ENCODE peak calls at places on chromosomes 3 and 15, in eight cellular contexts. U is tibial nerve; I is heart left ventricle; T is SJSA1; C is CD4-positive, alpha-beta memory T cell; H is H9; V is aorta; O is HepG2. K is an unnamed sample.

GRCh38 chr15:44536298-44536961 is 517 bp upstream of the EIF3J start:
- DNase-seq in C (no peak), U (peak), O (peak), V (peak), I (peak), T (peak), H (peak), K (no peak)

GRCh38 chr3:13371100-13372075 is 48.7 kb downstream of the NUP210 start:
- DNase-seq in U (no peak), H (no peak), T (no peak), C (no peak), O (no peak), V (no peak), I (no peak), K (no peak)

GRCh38 chr3:99895706-99896441 is 78.2 kb downstream of the CMSS1 start:
- DNase-seq in T (peak), I (no peak), V (no peak), C (no peak), U (no peak), O (peak), H (no peak), K (no peak)

GRCh38 chr15:34818531-34818930 is 23.2 kb upstream of the ACTC1 start:
- DNase-seq in O (no peak), H (no peak), I (no peak), T (no peak), C (no peak), U (no peak), V (no peak), K (no peak)

GRCh38 chr15:66862878-66863335 is 160.9 kb downstream of the SMAD6 start:
- DNase-seq in U (peak), O (peak), C (peak), H (peak), T (peak), V (peak), I (peak), K (peak)

GRCh38 chr15:91852741-91853500 is 587 bp upstream of the SLCO3A1 start:
- DNase-seq in U (peak), I (peak), C (peak), V (peak), O (peak), T (peak), H (peak), K (peak)

GRCh38 chr3:10848261-10848660 is 32.2 kb downstream of the SLC6A11 start:
- DNase-seq in C (no peak), O (no peak), H (no peak), U (no peak), T (no peak), V (no peak), I (no peak), K (no peak)

GRCh38 chr3:171862993-171863521 is 19.9 kb downstream of the TMEM212 start:
- DNase-seq in H (no peak), U (no peak), T (peak), C (no peak), O (peak), I (no peak), V (no peak), K (no peak)

GRCh38 chr15:29788433-29789034 is 33.7 kb downstream of the TJP1 start:
- DNase-seq in H (no peak), T (no peak), O (no peak), U (no peak), I (no peak), C (no peak), V (no peak), K (no peak)

GRCh38 chr15:33839540-33839939 is 128.8 kb upstream of the CHRM5 start:
- DNase-seq in C (no peak), O (no peak), U (no peak), T (no peak), V (no peak), H (no peak), I (no peak), K (no peak)

GRCh38 chr3:88912294-88913014 is 195.0 kb upstream of the EPHA3 start:
- DNase-seq in O (no peak), U (no peak), I (no peak), C (no peak), V (no peak), H (peak), T (no peak), K (no peak)

GRCh38 chr15:50229336-50229735 is 36.2 kb downstream of the HDC start:
- DNase-seq in V (no peak), U (no peak), T (no peak), H (no peak), C (no peak), O (no peak), I (no peak), K (no peak)

GRCh38 chr3:11820540-11821041 is 26.1 kb downstream of the TAMM41 start:
- DNase-seq in V (no peak), H (peak), I (no peak), C (no peak), O (no peak), T (no peak), U (no peak), K (no peak)

GRCh38 chr3:54988302-54989022 is 60.6 kb upstream of the LRTM1 start:
- DNase-seq in T (no peak), V (peak), U (peak), C (no peak), I (peak), H (no peak), O (no peak), K (no peak)

GRCh38 chr3:53843195-53844177 is 2.7 kb downstream of the CHDH start:
- DNase-seq in C (no peak), V (no peak), H (no peak), O (no peak), T (no peak), I (no peak), U (no peak), K (no peak)

GRCh38 chr15:45162771-45163507 is 24.8 kb downstream of the SHF start:
- DNase-seq in C (peak), H (peak), U (peak), O (peak), V (peak), T (peak), I (peak), K (peak)

GRCh38 chr3:188327433-188327832 is 173.5 kb downstream of the LPP start:
- DNase-seq in C (no peak), H (no peak), U (no peak), T (no peak), O (no peak), V (no peak), I (no peak), K (no peak)

GRCh38 chr3:45591547-45591912 is 3.0 kb upstream of the LIMD1 start:
- DNase-seq in I (no peak), V (no peak), C (no peak), T (no peak), O (no peak), H (no peak), U (no peak), K (no peak)

GRCh38 chr15:88023956-88024355 is 232.6 kb downstream of the NTRK3 start:
- DNase-seq in H (no peak), T (no peak), U (no peak), O (no peak), C (no peak), V (no peak), I (no peak), K (no peak)

GRCh38 chr15:68229386-68230156 is at the start of gene CLN6:
- DNase-seq in O (peak), U (peak), C (peak), I (peak), H (peak), V (peak), T (peak), K (peak)

GRCh38 chr15:101724675-101725005 is 367 bp upstream of the TARS3 start:
- DNase-seq in V (no peak), C (no peak), H (no peak), T (no peak), U (no peak), O (no peak), I (no peak), K (no peak)

GRCh38 chr15:69403611-69404010 is 10.5 kb upstream of the KIF23 start:
- DNase-seq in C (no peak), T (no peak), O (no peak), V (no peak), U (no peak), H (no peak), I (no peak), K (no peak)

GRCh38 chr3:132536442-132537153 is 60.5 kb upstream of the ACKR4 start:
- DNase-seq in V (no peak), U (no peak), H (no peak), C (no peak), I (no peak), O (peak), T (no peak), K (no peak)

GRCh38 chr15:69463182-69463756 is 10.7 kb downstream of the RPLP1 start:
- DNase-seq in T (no peak), O (no peak), H (no peak), I (no peak), V (no peak), C (no peak), U (no peak), K (no peak)

GRCh38 chr15:64989331-64990167 is at the start of gene SPG21:
- DNase-seq in T (peak), V (peak), H (peak), U (peak), O (peak), I (peak), C (peak), K (peak)

GRCh38 chr15:50353999-50354837 is 780 bp downstream of the GABPB1 start:
- DNase-seq in I (peak), T (peak), H (peak), O (peak), V (peak), U (peak), C (peak), K (peak)

GRCh38 chr3:42192334-42193200 is 73.4 kb downstream of the CCK start:
- DNase-seq in I (no peak), U (no peak), O (no peak), T (no peak), V (no peak), H (no peak), C (no peak), K (no peak)

GRCh38 chr3:161171639-161172552 is 49.2 kb upstream of the NMD3 start:
- DNase-seq in C (no peak), V (no peak), O (no peak), T (no peak), H (no peak), I (no peak), U (no peak), K (no peak)

GRCh38 chr3:52721002-52721741 is 15.3 kb downstream of the SPCS1 start:
- DNase-seq in T (no peak), O (no peak), U (no peak), V (no peak), H (no peak), C (peak), I (no peak), K (peak)

GRCh38 chr3:169218314-169218983 is 445.1 kb downstream of the MECOM start:
- DNase-seq in C (no peak), V (peak), O (peak), T (no peak), I (peak), H (peak), U (peak), K (no peak)

GRCh38 chr15:58425185-58425584 is 6.6 kb upstream of the LIPC start:
- DNase-seq in I (no peak), O (no peak), T (no peak), V (no peak), H (no peak), U (no peak), C (no peak), K (no peak)

GRCh38 chr15:51681303-51681963 is at the start of gene SCG3:
- DNase-seq in C (peak), H (peak), O (peak), T (peak), V (peak), I (peak), U (peak), K (peak)

GRCh38 chr3:74309716-74310115 is 304.7 kb downstream of the CNTN3 start:
- DNase-seq in H (no peak), I (no peak), C (no peak), V (no peak), U (no peak), T (no peak), O (no peak), K (no peak)

GRCh38 chr15:60442763-60443162 is 36.2 kb downstream of the ICE2 start:
- DNase-seq in I (no peak), T (no peak), C (no peak), O (no peak), V (no peak), U (no peak), H (no peak), K (no peak)
- H3K27ac ChIP-seq in I (no peak), T (no peak), C (no peak), O (no peak), V (no peak), U (no peak), H (no peak), K (no peak)

GRCh38 chr15:74633781-74634180 is 18.1 kb downstream of the CLK3 start:
- DNase-seq in C (no peak), T (no peak), U (no peak), H (peak), I (no peak), V (no peak), O (no peak), K (no peak)

GRCh38 chr15:74631408-74631807 is 15.8 kb downstream of the CLK3 start:
- DNase-seq in I (no peak), H (peak), C (no peak), T (no peak), U (no peak), V (no peak), O (peak), K (no peak)

GRCh38 chr15:74631087-74631385 is 15.4 kb downstream of the CLK3 start:
- DNase-seq in T (no peak), C (no peak), V (no peak), I (no peak), O (no peak), H (no peak), U (no peak), K (no peak)

GRCh38 chr15:74631935-74632560 is 16.4 kb downstream of the CLK3 start:
- DNase-seq in V (no peak), T (peak), U (peak), I (peak), H (peak), C (peak), O (peak), K (peak)

GRCh38 chr15:74632601-74633000 is 17.0 kb downstream of the CLK3 start:
- DNase-seq in T (no peak), H (peak), O (no peak), I (no peak), C (no peak), U (no peak), V (no peak), K (no peak)
- H3K27ac ChIP-seq in T (no peak), H (no peak), O (no peak), I (no peak), C (no peak), U (no peak), V (no peak), K (no peak)

GRCh38 chr3:150428562-150428961 is 20.5 kb downstream of the TSC22D2 start:
- DNase-seq in V (no peak), T (no peak), H (no peak), U (no peak), I (no peak), C (no peak), O (no peak), K (no peak)
- H3K27ac ChIP-seq in V (no peak), T (no peak), H (no peak), U (no peak), I (no peak), C (no peak), O (no peak), K (no peak)

GRCh38 chr3:108250626-108251025 is 28.4 kb upstream of the IFT57 start:
- DNase-seq in T (no peak), U (no peak), C (no peak), V (no peak), O (no peak), H (no peak), I (no peak), K (no peak)
- H3K27ac ChIP-seq in T (no peak), U (no peak), C (no peak), V (no peak), O (no peak), H (no peak), I (no peak), K (no peak)

GRCh38 chr3:127264794-127265514 is 22.9 kb downstream of the PRR20G start:
- DNase-seq in U (no peak), V (no peak), H (no peak), T (no peak), I (no peak), C (no peak), O (no peak), K (no peak)
- H3K27ac ChIP-seq in U (no peak), V (no peak), H (no peak), T (no peak), I (no peak), C (no peak), O (no peak), K (no peak)

GRCh38 chr15:26891448-26891881 is 24.6 kb downstream of the GABRA5 start:
- DNase-seq in O (peak), C (no peak), I (peak), U (peak), T (peak), H (peak), V (no peak), K (peak)
- H3K27ac ChIP-seq in O (no peak), C (no peak), I (no peak), U (no peak), T (no peak), H (no peak), V (no peak), K (no peak)

GRCh38 chr15:90030376-90030775 is 29.3 kb downstream of the ZNF710 start:
- DNase-seq in C (no peak), H (no peak), T (no peak), V (no peak), O (no peak), U (no peak), I (peak), K (no peak)
- H3K27ac ChIP-seq in C (no peak), H (no peak), T (no peak), V (no peak), O (no peak), U (no peak), I (no peak), K (no peak)

GRCh38 chr3:16838561-16838960 is 46.2 kb upstream of the PLCL2 start:
- DNase-seq in H (no peak), C (no peak), U (no peak), I (peak), T (no peak), O (peak), V (no peak), K (no peak)
- H3K27ac ChIP-seq in H (no peak), C (no peak), U (no peak), I (peak), T (no peak), O (no peak), V (no peak), K (no peak)

GRCh38 chr3:139358857-139359562 is 15.2 kb downstream of the MRPS22 start:
- DNase-seq in O (no peak), V (no peak), U (no peak), T (no peak), C (no peak), I (no peak), H (no peak), K (no peak)
- H3K27ac ChIP-seq in O (no peak), V (no peak), U (no peak), T (no peak), C (no peak), I (no peak), H (no peak), K (no peak)

K was measured in naive thymus-derived CD4-positive, alpha-beta T cell.